ENCODE peak calls at places on chromosomes 13 and 19, in seven cellular contexts. U, Q, J, O, E, F and B are unnamed samples.

GRCh38 chr13:114142137-114142550 is 9.7 kb upstream of the RASA3 start:
- DNase-seq in U (no peak), O (no peak), F (peak; percentile 29), Q (no peak), E (no peak), J (no peak), B (no peak)

GRCh38 chr19:19488041-19488874 is 27.1 kb downstream of the TSSK6 start:
- DNase-seq in Q (no peak), O (no peak), U (no peak), F (no peak), E (peak; percentile 59), J (no peak), B (no peak)

GRCh38 chr19:952049-952679 is 26.3 kb downstream of the ARID3A start:
- DNase-seq in J (no peak), E (no peak), U (no peak), F (no peak), Q (no peak), O (no peak), B (no peak)

GRCh38 chr13:79307866-79308298 is 98.2 kb downstream of the RBM26 start:
- DNase-seq in Q (peak; percentile 21), U (peak; percentile 1), J (no peak), O (no peak), F (no peak), E (no peak), B (no peak)

GRCh38 chr19:42465827-42466280 is 23.1 kb upstream of the CXCL17 start:
- DNase-seq in F (no peak), U (no peak), O (peak; percentile 66), E (no peak), Q (no peak), J (no peak), B (no peak)

GRCh38 chr19:50496189-50497029 is 14.6 kb downstream of the JOSD2 start:
- DNase-seq in F (peak; percentile 60), J (no peak), O (no peak), U (peak; percentile 67), Q (no peak), E (no peak), B (no peak)

GRCh38 chr13:106532111-106532929 is 3.1 kb downstream of the EFNB2 start:
- DNase-seq in O (no peak), U (no peak), F (no peak), J (no peak), Q (no peak), E (no peak), B (no peak)

GRCh38 chr13:95233026-95233635 is 68.1 kb downstream of the ABCC4 start:
- DNase-seq in F (no peak), U (no peak), O (no peak), Q (no peak), J (no peak), E (no peak), B (no peak)

GRCh38 chr13:84607614-84608013 is 725.3 kb upstream of the SLITRK1 start:
- DNase-seq in F (no peak), E (no peak), O (no peak), U (no peak), Q (no peak), J (no peak), B (no peak)

GRCh38 chr19:52369463-52370340 is at the start of gene ZNF880:
- DNase-seq in O (peak; percentile 38), E (peak; percentile 92), J (peak; percentile 89), U (peak; percentile 66), Q (peak; percentile 94), F (peak; percentile 96), B (peak; percentile 97)

GRCh38 chr19:21110183-21110582 is 28.2 kb downstream of the ZNF714 start:
- DNase-seq in U (no peak), Q (no peak), F (no peak), O (no peak), E (no peak), J (no peak), B (no peak)

GRCh38 chr19:21109116-21109515 is 27.1 kb downstream of the ZNF714 start:
- DNase-seq in J (no peak), U (no peak), O (no peak), F (no peak), Q (no peak), E (no peak), B (no peak)
- H3K27ac ChIP-seq in J (no peak overlapping the region), U (no peak overlapping the region), O (no peak overlapping the region), F (no peak overlapping the region), Q (no peak overlapping the region), E (no peak overlapping the region), B (no peak overlapping the region)

GRCh38 chr19:55477905-55478304 is 1.5 kb downstream of the ZNF628 start:
- DNase-seq in U (no peak), F (no peak), Q (no peak), O (no peak), E (no peak), J (no peak), B (no peak)

GRCh38 chr19:55473613-55474012 is 2.8 kb upstream of the ZNF628 start:
- DNase-seq in E (no peak), F (no peak), U (no peak), O (no peak), J (no peak), Q (no peak), B (no peak)

GRCh38 chr19:55474269-55475265 is 1.9 kb upstream of the ZNF628 start:
- DNase-seq in J (no peak), F (no peak), U (no peak), O (no peak), Q (no peak), E (no peak), B (no peak)

GRCh38 chr19:55478364-55478763 is 1.9 kb downstream of the ZNF628 start:
- DNase-seq in J (no peak), F (no peak), O (no peak), E (no peak), Q (no peak), U (no peak), B (no peak)

DNA sequence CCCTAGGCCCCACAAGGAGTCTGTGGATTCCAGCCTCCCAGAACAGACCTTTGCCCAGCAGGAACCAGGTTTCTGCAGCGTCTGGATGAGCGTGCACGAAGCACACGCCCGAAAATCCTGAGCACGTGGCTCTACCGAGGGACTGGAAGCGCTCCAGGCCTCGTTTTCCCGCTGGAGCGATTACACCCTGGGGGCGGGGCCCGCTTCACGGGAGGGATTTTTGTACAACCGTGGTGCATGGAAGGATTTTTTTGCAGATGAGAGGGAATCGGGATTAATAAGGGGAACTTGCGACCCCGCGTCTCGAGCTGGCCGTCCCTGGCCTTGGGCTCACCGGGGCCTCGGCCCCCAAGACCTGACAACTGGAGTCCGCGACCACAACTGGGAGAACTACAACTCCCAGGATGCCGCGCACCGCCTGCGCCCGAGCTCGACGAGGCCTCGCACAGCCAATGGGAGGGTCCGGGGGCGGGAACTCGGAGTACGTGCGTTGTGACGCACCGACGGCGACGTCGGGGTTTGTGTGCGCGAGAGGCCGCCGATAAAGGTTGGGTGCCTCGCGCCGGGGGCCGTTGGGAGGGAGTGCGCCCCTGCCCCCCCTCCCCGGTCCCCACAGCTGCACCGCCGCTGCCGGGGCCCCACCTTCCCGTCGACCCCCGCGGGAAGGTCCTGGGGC is at the start of gene ZNF628:
- DNase-seq in F (peak; percentile 99), J (peak; percentile 98), Q (peak; percentile 99), O (peak; percentile 83), E (peak; percentile 99), U (peak; percentile 100), B (peak; percentile 99)
- TF ChIP-seq POLR2A in F (peak; percentile 48), J (peak; percentile 76), Q (peak; percentile 69), O (peak; percentile 75), E (no peak), U (peak; percentile 26), B (peak; percentile 79)

GRCh38 chr19:28794301-28794700 is 418.6 kb downstream of the UQCRFS1 start:
- DNase-seq in J (no peak), Q (no peak), O (no peak), F (no peak), E (no peak), U (no peak), B (no peak)

GRCh38 chr19:28793391-28794168 is 419.4 kb downstream of the UQCRFS1 start:
- DNase-seq in O (no peak), J (no peak), U (no peak), Q (no peak), F (no peak), E (no peak), B (no peak)
- TF ChIP-seq EP300 in O (no peak), J (no peak), U (no peak), Q (no peak), F (no peak), E (no peak), B (no peak)

DNA sequence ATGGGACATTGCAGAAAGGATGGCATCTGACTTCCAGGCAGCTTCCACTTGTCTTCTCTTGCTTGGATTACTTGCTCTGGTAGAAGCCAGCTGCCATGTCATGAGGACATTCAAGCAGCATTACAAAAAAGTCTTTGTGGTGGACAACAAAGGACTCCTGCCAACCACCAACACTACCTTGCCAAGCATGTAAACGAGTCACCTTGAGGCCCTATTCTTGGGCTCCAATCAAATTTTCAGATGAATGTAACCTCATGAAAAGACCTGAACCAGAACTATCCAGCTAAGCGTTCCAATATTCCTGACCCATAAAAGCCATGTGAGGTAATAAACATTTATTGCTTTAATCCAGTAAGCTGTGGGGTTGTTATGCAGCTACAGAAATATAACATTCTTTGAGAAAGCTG is 12.5 kb downstream of the PROSER1 start:
- DNase-seq in E (no peak), J (no peak), Q (no peak), U (no peak), O (no peak), F (no peak), B (no peak)
- H3K27ac ChIP-seq in E (no peak overlapping the region), J (no peak overlapping the region), Q (no peak overlapping the region), U (no peak overlapping the region), O (no peak overlapping the region), F (no peak overlapping the region), B (no peak overlapping the region)

DNA sequence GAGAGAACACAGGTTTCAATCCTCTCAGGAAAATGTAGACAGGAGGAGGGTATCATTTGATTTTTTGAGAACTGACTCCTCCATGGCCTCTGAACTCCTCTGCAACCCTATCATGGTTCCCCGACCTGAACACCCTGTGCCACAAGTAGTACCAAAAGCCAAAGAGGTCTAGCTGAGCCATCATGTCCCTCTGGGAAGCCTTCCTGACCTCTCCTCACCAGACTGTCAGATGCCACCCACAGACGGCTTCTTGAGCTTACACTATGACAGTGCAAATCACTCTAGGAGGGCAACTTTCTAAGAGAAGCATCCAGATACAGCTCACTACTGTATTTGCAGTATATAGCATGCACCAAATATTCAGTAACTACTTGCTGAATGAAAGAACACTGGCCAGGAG is 3.7 kb downstream of the HNRNPL start:
- DNase-seq in J (no peak), Q (no peak), F (no peak), E (no peak), O (no peak), U (peak; percentile 18), B (no peak)
- TF ChIP-seq POLR2A in J (no peak), Q (no peak), F (no peak), E (no peak), O (peak; percentile 12), U (no peak), B (no peak)

DNA sequence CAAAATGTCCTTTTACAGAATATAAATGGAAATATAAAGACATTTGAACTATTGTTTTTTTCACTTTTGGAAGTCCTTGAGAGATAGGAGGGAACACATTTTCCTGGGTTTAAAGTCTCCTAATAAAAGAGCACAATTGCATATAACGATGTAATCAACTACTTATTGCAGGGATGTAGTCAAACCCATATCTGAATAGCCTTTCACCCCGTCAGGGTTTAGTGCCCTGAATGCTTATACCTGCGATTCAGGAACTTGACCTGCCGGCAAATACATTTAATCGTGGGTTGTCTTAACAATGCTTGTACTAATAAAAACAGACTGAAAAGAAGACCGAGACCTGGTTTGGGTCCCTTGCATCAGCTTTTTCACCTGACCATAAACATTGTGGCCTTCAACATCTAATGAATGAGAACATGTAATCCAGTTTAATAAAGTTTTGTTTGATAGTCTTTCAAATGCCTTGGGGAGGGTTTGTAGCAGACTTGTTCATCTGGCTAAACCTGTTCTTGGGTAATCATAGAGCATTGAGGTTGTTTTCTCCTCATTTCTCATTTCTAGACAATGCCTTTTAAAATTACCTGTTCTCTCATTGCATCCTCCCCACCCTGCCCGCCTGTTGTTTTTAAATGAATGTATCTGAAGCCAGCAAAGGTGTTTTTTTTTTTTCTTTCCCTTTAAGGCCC is 7.0 kb downstream of the KLF5 start:
- DNase-seq in O (no peak), E (no peak), J (no peak), U (no peak), F (no peak), Q (no peak), B (no peak)
- TF ChIP-seq EP300 in O (no peak), E (no peak), J (no peak), U (no peak), F (no peak), Q (no peak), B (no peak)